ENCODE peak calls at places on chromosome 10, in six cellular contexts. L is HCT116; J is foreskin fibroblast; I is activated CD8-positive, alpha-beta memory T cell treated with anti-CD3 and anti-CD28 coated beads for 24 hours; Y is ACHN; G is effector memory CD4-positive, alpha-beta T cell. Z is an unnamed sample.

GRCh38 chr10:88281592-88282268 is 301.4 kb downstream of the RNLS start:
- DNase-seq in L (no peak), J (peak), I (no peak), Y (peak), G (no peak), Z (no peak)

GRCh38 chr10:52539463-52539862 is 225.4 kb downstream of the DKK1 start:
- DNase-seq in L (peak), J (no peak), I (no peak), Y (peak), G (no peak), Z (no peak)

GRCh38 chr10:131662851-131663250 is 238.0 kb upstream of the PPP2R2D start:
- DNase-seq in L (no peak), J (no peak), I (no peak), Y (no peak), G (no peak), Z (no peak)

GRCh38 chr10:112131996-112132395 is 51.6 kb downstream of the GPAM start:
- DNase-seq in L (no peak), J (no peak), I (no peak), Y (no peak), G (no peak), Z (no peak)

GRCh38 chr10:118488710-118489497 is 106.5 kb downstream of the PRLHR start:
- DNase-seq in L (no peak), J (no peak), I (no peak), Y (no peak), G (no peak), Z (no peak)

GRCh38 chr10:44627591-44628354 is 242.9 kb upstream of the CXCL12 start:
- DNase-seq in L (no peak), J (peak), I (no peak), Y (no peak), G (no peak), Z (no peak)

GRCh38 chr10:34299105-34299611 is 515.9 kb downstream of the PARD3 start:
- DNase-seq in L (no peak), J (peak), I (no peak), Y (no peak), G (no peak), Z (no peak)

GRCh38 chr10:80133221-80133620 is 691 bp downstream of the PLAC9 start:
- DNase-seq in L (no peak), J (peak), I (no peak), Y (no peak), G (no peak), Z (no peak)

GRCh38 chr10:93403152-93403551 is 79.0 kb downstream of the MYOF start:
- DNase-seq in L (no peak), J (no peak), I (no peak), Y (no peak), G (no peak), Z (no peak)

GRCh38 chr10:88879754-88880286 is at the start of gene STAMBPL1:
- DNase-seq in L (no peak), J (no peak), I (peak), Y (peak), G (peak), Z (no peak)

GRCh38 chr10:62817763-62818425 is 1.7 kb upstream of the EGR2 start:
- DNase-seq in L (peak), J (peak), I (peak), Y (peak), G (peak), Z (peak)

GRCh38 chr10:110480387-110480786 is 17.3 kb upstream of the DUSP5 start:
- DNase-seq in L (no peak), J (no peak), I (no peak), Y (no peak), G (no peak), Z (no peak)

GRCh38 chr10:70880077-70880534 is 8.3 kb downstream of the PCBD1 start:
- DNase-seq in L (peak), J (peak), I (peak), Y (peak), G (peak), Z (peak)

GRCh38 chr10:103353281-103353680 is 2.3 kb upstream of the PCGF6 start:
- DNase-seq in L (no peak), J (no peak), I (no peak), Y (no peak), G (no peak), Z (no peak)

GRCh38 chr10:105757302-105757701 is 1116.2 kb downstream of the SORCS3 start:
- DNase-seq in L (no peak), J (no peak), I (no peak), Y (no peak), G (no peak), Z (no peak)

GRCh38 chr10:70740441-70741288 is 44.5 kb downstream of the TBATA start:
- DNase-seq in L (no peak), J (no peak), I (no peak), Y (no peak), G (no peak), Z (no peak)

GRCh38 chr10:5888843-5889623 is 660 bp downstream of the ANKRD16 start:
- DNase-seq in L (no peak), J (no peak), I (peak), Y (peak), G (peak), Z (peak)

GRCh38 chr10:91919651-91920050 is 3.9 kb upstream of the BTAF1 start:
- DNase-seq in L (no peak), J (no peak), I (no peak), Y (no peak), G (no peak), Z (no peak)

GRCh38 chr10:31646519-31646918 is 282.1 kb downstream of the ARHGAP12 start:
- DNase-seq in L (no peak), J (no peak), I (no peak), Y (no peak), G (no peak), Z (no peak)

GRCh38 chr10:125011926-125012705 is 70.2 kb downstream of the ZRANB1 start:
- DNase-seq in L (no peak), J (no peak), I (no peak), Y (no peak), G (no peak), Z (peak)

GRCh38 chr10:754914-755313 is 65.4 kb upstream of the DIP2C start:
- DNase-seq in L (no peak), J (no peak), I (no peak), Y (no peak), G (no peak), Z (no peak)

GRCh38 chr10:86960003-86960862 is 1.8 kb downstream of the SNCG start:
- DNase-seq in L (peak), J (peak), I (no peak), Y (peak), G (no peak), Z (peak)

GRCh38 chr10:68619595-68619994 is 59.5 kb downstream of the TET1 start:
- DNase-seq in L (no peak), J (no peak), I (no peak), Y (no peak), G (no peak), Z (no peak)

GRCh38 chr10:35792301-35792700 is 150.2 kb upstream of the FZD8 start:
- DNase-seq in L (no peak), J (no peak), I (no peak), Y (no peak), G (no peak), Z (no peak)

GRCh38 chr10:110609592-110609991 is 34.5 kb upstream of the RBM20 start:
- DNase-seq in L (peak), J (peak), I (no peak), Y (peak), G (no peak), Z (no peak)

GRCh38 chr10:79146611-79147130 is 77.9 kb downstream of the ZMIZ1 start:
- DNase-seq in L (no peak), J (no peak), I (no peak), Y (no peak), G (no peak), Z (peak)

GRCh38 chr10:13018171-13018570 is 16.7 kb upstream of the CCDC3 start:
- DNase-seq in L (no peak), J (no peak), I (no peak), Y (no peak), G (no peak), Z (no peak)

GRCh38 chr10:51683031-51683830 is 16.2 kb downstream of the CSTF2T start:
- DNase-seq in L (no peak), J (peak), I (no peak), Y (no peak), G (no peak), Z (no peak)

GRCh38 chr10:59675812-59676211 is 33.8 kb downstream of the SLC16A9 start:
- DNase-seq in L (no peak), J (no peak), I (no peak), Y (peak), G (no peak), Z (no peak)

GRCh38 chr10:103350522-103351260 is at the start of gene PCGF6:
- DNase-seq in L (peak), J (peak), I (peak), Y (peak), G (peak), Z (peak)

Z was measured in lower lobe of right lung.